ENCODE peak calls at places on chromosomes 5 and 9, in ten cellular contexts. One of them, this sample, is unnamed.

GRCh38 chr5:1660037-1660400 is 136.3 kb upstream of the LPCAT1 start:
- DNase-seq in MCF 10A: no peak
- DNase-seq in mammary epithelial cell: no peak
- DNase-seq in AG08395: no peak
- DNase-seq in sciatic nerve: no peak
- DNase-seq in anterior cingulate cortex: no peak
- DNase-seq in left kidney: no peak
- DNase-seq in heart left ventricle: no peak
- DNase-seq in HS-5: no peak
- DNase-seq in transverse colon: no peak
- DNase-seq in this sample: no peak

GRCh38 chr5:65722575-65723424 is 795 bp downstream of the NLN start:
- DNase-seq in MCF 10A: peak; percentile 74
- DNase-seq in mammary epithelial cell: peak; percentile 53
- DNase-seq in AG08395: peak; percentile 77
- DNase-seq in sciatic nerve: no peak
- DNase-seq in anterior cingulate cortex: peak; percentile 42
- DNase-seq in left kidney: peak; percentile 83
- DNase-seq in heart left ventricle: peak; percentile 30
- DNase-seq in HS-5: peak; percentile 50
- DNase-seq in transverse colon: no peak
- DNase-seq in this sample: peak; percentile 8

GRCh38 chr9:136862849-136863622 is 3.1 kb downstream of the EDF1 start:
- DNase-seq in MCF 10A: no peak
- DNase-seq in mammary epithelial cell: no peak
- DNase-seq in AG08395: no peak
- DNase-seq in sciatic nerve: peak; percentile 56
- DNase-seq in anterior cingulate cortex: no peak
- DNase-seq in left kidney: no peak
- DNase-seq in heart left ventricle: peak; percentile 24
- DNase-seq in HS-5: no peak
- DNase-seq in transverse colon: peak; percentile 6
- DNase-seq in this sample: no peak

GRCh38 chr5:157948738-157949410 is 89.9 kb upstream of the CLINT1 start:
- DNase-seq in MCF 10A: peak; percentile 98
- DNase-seq in mammary epithelial cell: peak; percentile 89
- DNase-seq in AG08395: peak; percentile 90
- DNase-seq in sciatic nerve: peak; percentile 92
- DNase-seq in anterior cingulate cortex: peak; percentile 53
- DNase-seq in left kidney: peak; percentile 98
- DNase-seq in heart left ventricle: peak; percentile 88
- DNase-seq in HS-5: peak; percentile 71
- DNase-seq in transverse colon: peak; percentile 94
- DNase-seq in this sample: peak; percentile 76

GRCh38 chr9:6048039-6048438 is 32.6 kb upstream of the RANBP6 start:
- DNase-seq in MCF 10A: no peak
- DNase-seq in mammary epithelial cell: no peak
- DNase-seq in AG08395: no peak
- DNase-seq in sciatic nerve: no peak
- DNase-seq in anterior cingulate cortex: no peak
- DNase-seq in left kidney: no peak
- DNase-seq in heart left ventricle: no peak
- DNase-seq in HS-5: no peak
- DNase-seq in transverse colon: no peak
- DNase-seq in this sample: no peak

GRCh38 chr5:173202266-173202875 is 32.6 kb downstream of the NKX2-5 start:
- DNase-seq in MCF 10A: no peak
- DNase-seq in mammary epithelial cell: no peak
- DNase-seq in AG08395: no peak
- DNase-seq in sciatic nerve: no peak
- DNase-seq in anterior cingulate cortex: no peak
- DNase-seq in left kidney: no peak
- DNase-seq in heart left ventricle: no peak
- DNase-seq in HS-5: no peak
- DNase-seq in transverse colon: no peak
- DNase-seq in this sample: no peak

GRCh38 chr9:93224591-93224990 is 40.7 kb downstream of the WNK2 start:
- DNase-seq in MCF 10A: peak; percentile 95
- DNase-seq in mammary epithelial cell: peak; percentile 94
- DNase-seq in AG08395: no peak
- DNase-seq in sciatic nerve: no peak
- DNase-seq in anterior cingulate cortex: no peak
- DNase-seq in left kidney: no peak
- DNase-seq in heart left ventricle: no peak
- DNase-seq in HS-5: no peak
- DNase-seq in transverse colon: no peak
- DNase-seq in this sample: no peak

GRCh38 chr9:18060304-18060934 is 413.5 kb upstream of the ADAMTSL1 start:
- DNase-seq in MCF 10A: peak; percentile 41
- DNase-seq in mammary epithelial cell: no peak
- DNase-seq in AG08395: no peak
- DNase-seq in sciatic nerve: no peak
- DNase-seq in anterior cingulate cortex: no peak
- DNase-seq in left kidney: no peak
- DNase-seq in heart left ventricle: no peak
- DNase-seq in HS-5: no peak
- DNase-seq in transverse colon: no peak
- DNase-seq in this sample: no peak

GRCh38 chr5:132692632-132692967 is 18.8 kb downstream of the IL4 start:
- DNase-seq in MCF 10A: no peak
- DNase-seq in mammary epithelial cell: no peak
- DNase-seq in AG08395: no peak
- DNase-seq in sciatic nerve: no peak
- DNase-seq in anterior cingulate cortex: no peak
- DNase-seq in left kidney: no peak
- DNase-seq in heart left ventricle: no peak
- DNase-seq in HS-5: no peak
- DNase-seq in transverse colon: no peak
- DNase-seq in this sample: no peak

GRCh38 chr9:36791204-36791948 is 218.7 kb downstream of the MELK start:
- DNase-seq in MCF 10A: no peak
- DNase-seq in mammary epithelial cell: peak; percentile 21
- DNase-seq in AG08395: no peak
- DNase-seq in sciatic nerve: no peak
- DNase-seq in anterior cingulate cortex: no peak
- DNase-seq in left kidney: peak; percentile 85
- DNase-seq in heart left ventricle: no peak
- DNase-seq in HS-5: no peak
- DNase-seq in transverse colon: no peak
- DNase-seq in this sample: no peak

GRCh38 chr5:168295574-168296201 is 4.2 kb downstream of the WWC1 start:
- DNase-seq in MCF 10A: peak; percentile 76
- DNase-seq in mammary epithelial cell: peak; percentile 55
- DNase-seq in AG08395: peak; percentile 89
- DNase-seq in sciatic nerve: no peak
- DNase-seq in anterior cingulate cortex: peak; percentile 22
- DNase-seq in left kidney: peak; percentile 92
- DNase-seq in heart left ventricle: no peak
- DNase-seq in HS-5: no peak
- DNase-seq in transverse colon: no peak
- DNase-seq in this sample: peak; percentile 47

GRCh38 chr5:43802651-43803050 is 199.7 kb downstream of the NNT start:
- DNase-seq in MCF 10A: no peak
- DNase-seq in mammary epithelial cell: peak; percentile 4
- DNase-seq in AG08395: peak; percentile 10
- DNase-seq in sciatic nerve: no peak
- DNase-seq in anterior cingulate cortex: no peak
- DNase-seq in left kidney: no peak
- DNase-seq in heart left ventricle: no peak
- DNase-seq in HS-5: no peak
- DNase-seq in transverse colon: no peak
- DNase-seq in this sample: no peak

GRCh38 chr9:4117835-4118610 is 181.8 kb downstream of the GLIS3 start:
- DNase-seq in MCF 10A: no peak
- DNase-seq in mammary epithelial cell: no peak
- DNase-seq in AG08395: no peak
- DNase-seq in sciatic nerve: peak; percentile 64
- DNase-seq in anterior cingulate cortex: no peak
- DNase-seq in left kidney: no peak
- DNase-seq in heart left ventricle: peak; percentile 36
- DNase-seq in HS-5: no peak
- DNase-seq in transverse colon: peak; percentile 19
- DNase-seq in this sample: no peak

GRCh38 chr5:141906972-141907371 is 16.7 kb upstream of the DELE1 start:
- DNase-seq in MCF 10A: no peak
- DNase-seq in mammary epithelial cell: no peak
- DNase-seq in AG08395: no peak
- DNase-seq in sciatic nerve: no peak
- DNase-seq in anterior cingulate cortex: no peak
- DNase-seq in left kidney: no peak
- DNase-seq in heart left ventricle: no peak
- DNase-seq in HS-5: no peak
- DNase-seq in transverse colon: no peak
- DNase-seq in this sample: no peak

GRCh38 chr9:88551546-88552137 is 16.7 kb downstream of the NXNL2 start:
- DNase-seq in MCF 10A: no peak
- DNase-seq in mammary epithelial cell: no peak
- DNase-seq in AG08395: no peak
- DNase-seq in sciatic nerve: no peak
- DNase-seq in anterior cingulate cortex: no peak
- DNase-seq in left kidney: no peak
- DNase-seq in heart left ventricle: no peak
- DNase-seq in HS-5: no peak
- DNase-seq in transverse colon: no peak
- DNase-seq in this sample: no peak

GRCh38 chr5:135549413-135549812 is 13.6 kb upstream of the NEUROG1 start:
- DNase-seq in MCF 10A: no peak
- DNase-seq in mammary epithelial cell: no peak
- DNase-seq in AG08395: no peak
- DNase-seq in sciatic nerve: no peak
- DNase-seq in anterior cingulate cortex: no peak
- DNase-seq in left kidney: no peak
- DNase-seq in heart left ventricle: no peak
- DNase-seq in HS-5: no peak
- DNase-seq in transverse colon: no peak
- DNase-seq in this sample: no peak

GRCh38 chr5:136004436-136004835 is 24.4 kb upstream of the TGFBI start:
- DNase-seq in MCF 10A: peak; percentile 86
- DNase-seq in mammary epithelial cell: peak; percentile 66
- DNase-seq in AG08395: peak; percentile 62
- DNase-seq in sciatic nerve: no peak
- DNase-seq in anterior cingulate cortex: no peak
- DNase-seq in left kidney: no peak
- DNase-seq in heart left ventricle: no peak
- DNase-seq in HS-5: no peak
- DNase-seq in transverse colon: no peak
- DNase-seq in this sample: no peak

GRCh38 chr5:102974177-102974576 is 145.8 kb downstream of the GIN1 start:
- DNase-seq in MCF 10A: no peak
- DNase-seq in mammary epithelial cell: no peak
- DNase-seq in AG08395: no peak
- DNase-seq in sciatic nerve: no peak
- DNase-seq in anterior cingulate cortex: no peak
- DNase-seq in left kidney: no peak
- DNase-seq in heart left ventricle: no peak
- DNase-seq in HS-5: no peak
- DNase-seq in transverse colon: no peak
- DNase-seq in this sample: no peak

GRCh38 chr5:116579139-116579538 is 4.5 kb upstream of the SEMA6A start:
- DNase-seq in MCF 10A: no peak
- DNase-seq in mammary epithelial cell: no peak
- DNase-seq in AG08395: no peak
- DNase-seq in sciatic nerve: no peak
- DNase-seq in anterior cingulate cortex: no peak
- DNase-seq in left kidney: no peak
- DNase-seq in heart left ventricle: no peak
- DNase-seq in HS-5: no peak
- DNase-seq in transverse colon: no peak
- DNase-seq in this sample: no peak

GRCh38 chr9:105413486-105414068 is 34.3 kb upstream of the FSD1L start:
- DNase-seq in MCF 10A: peak; percentile 55
- DNase-seq in mammary epithelial cell: peak; percentile 35
- DNase-seq in AG08395: peak; percentile 57
- DNase-seq in sciatic nerve: no peak
- DNase-seq in anterior cingulate cortex: no peak
- DNase-seq in left kidney: peak; percentile 58
- DNase-seq in heart left ventricle: no peak
- DNase-seq in HS-5: no peak
- DNase-seq in transverse colon: peak; percentile 23
- DNase-seq in this sample: no peak

GRCh38 chr5:37838152-37838932 is 1.5 kb downstream of the GDNF start:
- DNase-seq in MCF 10A: no peak
- DNase-seq in mammary epithelial cell: peak; percentile 12
- DNase-seq in AG08395: peak; percentile 37
- DNase-seq in sciatic nerve: no peak
- DNase-seq in anterior cingulate cortex: peak; percentile 14
- DNase-seq in left kidney: peak; percentile 80
- DNase-seq in heart left ventricle: no peak
- DNase-seq in HS-5: no peak
- DNase-seq in transverse colon: no peak
- DNase-seq in this sample: no peak

GRCh38 chr5:159489779-159490178 is 159.5 kb upstream of the IL12B start:
- DNase-seq in MCF 10A: no peak
- DNase-seq in mammary epithelial cell: no peak
- DNase-seq in AG08395: no peak
- DNase-seq in sciatic nerve: no peak
- DNase-seq in anterior cingulate cortex: no peak
- DNase-seq in left kidney: no peak
- DNase-seq in heart left ventricle: no peak
- DNase-seq in HS-5: no peak
- DNase-seq in transverse colon: no peak
- DNase-seq in this sample: no peak

GRCh38 chr5:17436766-17437221 is 61.2 kb upstream of the TAF11L2 start:
- DNase-seq in MCF 10A: no peak
- DNase-seq in mammary epithelial cell: no peak
- DNase-seq in AG08395: peak; percentile 15
- DNase-seq in sciatic nerve: no peak
- DNase-seq in anterior cingulate cortex: no peak
- DNase-seq in left kidney: peak; percentile 72
- DNase-seq in heart left ventricle: no peak
- DNase-seq in HS-5: no peak
- DNase-seq in transverse colon: no peak
- DNase-seq in this sample: no peak

GRCh38 chr5:10689391-10690081 is 71.5 kb downstream of the DAP start:
- DNase-seq in MCF 10A: peak; percentile 57
- DNase-seq in mammary epithelial cell: no peak
- DNase-seq in AG08395: peak; percentile 48
- DNase-seq in sciatic nerve: no peak
- DNase-seq in anterior cingulate cortex: no peak
- DNase-seq in left kidney: peak; percentile 22
- DNase-seq in heart left ventricle: no peak
- DNase-seq in HS-5: no peak
- DNase-seq in transverse colon: no peak
- DNase-seq in this sample: no peak

GRCh38 chr9:84303061-84303460 is 37.5 kb downstream of the SLC28A3 start:
- DNase-seq in MCF 10A: no peak
- DNase-seq in mammary epithelial cell: no peak
- DNase-seq in AG08395: no peak
- DNase-seq in sciatic nerve: no peak
- DNase-seq in anterior cingulate cortex: no peak
- DNase-seq in left kidney: no peak
- DNase-seq in heart left ventricle: no peak
- DNase-seq in HS-5: no peak
- DNase-seq in transverse colon: no peak
- DNase-seq in this sample: no peak

GRCh38 chr5:170632266-170632984 is 128.6 kb downstream of the KCNIP1 start:
- DNase-seq in MCF 10A: peak; percentile 26
- DNase-seq in mammary epithelial cell: no peak
- DNase-seq in AG08395: no peak
- DNase-seq in sciatic nerve: peak; percentile 59
- DNase-seq in anterior cingulate cortex: no peak
- DNase-seq in left kidney: no peak
- DNase-seq in heart left ventricle: no peak
- DNase-seq in HS-5: no peak
- DNase-seq in transverse colon: no peak
- DNase-seq in this sample: no peak

GRCh38 chr5:115439042-115439441 is 105.5 kb downstream of the FEM1C start:
- DNase-seq in MCF 10A: no peak
- DNase-seq in mammary epithelial cell: no peak
- DNase-seq in AG08395: peak; percentile 68
- DNase-seq in sciatic nerve: no peak
- DNase-seq in anterior cingulate cortex: no peak
- DNase-seq in left kidney: no peak
- DNase-seq in heart left ventricle: no peak
- DNase-seq in HS-5: no peak
- DNase-seq in transverse colon: no peak
- DNase-seq in this sample: no peak

GRCh38 chr5:179730852-179731251 is 1.8 kb upstream of the MAML1 start:
- DNase-seq in MCF 10A: no peak
- DNase-seq in mammary epithelial cell: no peak
- DNase-seq in AG08395: no peak
- DNase-seq in sciatic nerve: no peak
- DNase-seq in anterior cingulate cortex: no peak
- DNase-seq in left kidney: no peak
- DNase-seq in heart left ventricle: no peak
- DNase-seq in HS-5: no peak
- DNase-seq in transverse colon: no peak
- DNase-seq in this sample: no peak

This sample was measured in non-pigmented ciliary epithelial cell.